ENCODE peak calls at places on chromosomes 12 and 14, in five cellular contexts. One of them, this sample, is unnamed.

GRCh38 chr12:19485240-19485639 is 45.9 kb downstream of the AEBP2 start:
- DNase-seq in SHP77: no peak
- DNase-seq in AG08396: no peak
- DNase-seq in T1000: no peak
- DNase-seq in IMR-90: no peak
- DNase-seq in this sample: no peak

GRCh38 chr12:38666425-38666824 is 239.0 kb downstream of the CPNE8 start:
- DNase-seq in AG08396: no peak
- DNase-seq in SHP77: no peak
- DNase-seq in T1000: no peak
- DNase-seq in IMR-90: no peak
- DNase-seq in this sample: no peak

GRCh38 chr14:44339256-44339655 is 167.8 kb downstream of the FSCB start:
- DNase-seq in T1000: no peak
- DNase-seq in AG08396: no peak
- DNase-seq in IMR-90: peak
- DNase-seq in SHP77: no peak
- DNase-seq in this sample: no peak

GRCh38 chr12:122081108-122081696 is 2.6 kb downstream of the MLXIP start:
- DNase-seq in T1000: no peak
- DNase-seq in AG08396: no peak
- DNase-seq in IMR-90: no peak
- DNase-seq in SHP77: no peak
- DNase-seq in this sample: peak

GRCh38 chr12:64390275-64390851 is at the start of gene C12orf56:
- DNase-seq in IMR-90: no peak
- DNase-seq in AG08396: peak
- DNase-seq in SHP77: no peak
- DNase-seq in T1000: no peak
- DNase-seq in this sample: peak

GRCh38 chr14:49971156-49972141 is 78.6 kb downstream of the ARF6 start:
- DNase-seq in AG08396: no peak
- DNase-seq in IMR-90: peak
- DNase-seq in SHP77: no peak
- DNase-seq in T1000: no peak
- DNase-seq in this sample: no peak

GRCh38 chr14:101073598-101073965 is 170.1 kb upstream of the RTL1 start:
- DNase-seq in T1000: peak
- DNase-seq in AG08396: no peak
- DNase-seq in IMR-90: no peak
- DNase-seq in SHP77: no peak
- DNase-seq in this sample: no peak

GRCh38 chr14:68695326-68695768 is 97.5 kb downstream of the ZFP36L1 start:
- DNase-seq in AG08396: peak
- DNase-seq in T1000: peak
- DNase-seq in IMR-90: peak
- DNase-seq in SHP77: no peak
- DNase-seq in this sample: peak

GRCh38 chr14:68910540-68910939 is 68.6 kb downstream of the ACTN1 start:
- DNase-seq in AG08396: no peak
- DNase-seq in SHP77: no peak
- DNase-seq in T1000: no peak
- DNase-seq in IMR-90: peak
- DNase-seq in this sample: no peak

GRCh38 chr12:15801770-15802393 is 12.7 kb upstream of the EPS8 start:
- DNase-seq in IMR-90: peak
- DNase-seq in T1000: peak
- DNase-seq in AG08396: no peak
- DNase-seq in SHP77: no peak
- DNase-seq in this sample: peak

GRCh38 chr12:44464180-44464579 is 411.9 kb downstream of the NELL2 start:
- DNase-seq in IMR-90: no peak
- DNase-seq in SHP77: no peak
- DNase-seq in T1000: no peak
- DNase-seq in AG08396: no peak
- DNase-seq in this sample: no peak

GRCh38 chr12:83468988-83469908 is 782.5 kb downstream of the TMTC2 start:
- DNase-seq in T1000: no peak
- DNase-seq in AG08396: no peak
- DNase-seq in SHP77: no peak
- DNase-seq in IMR-90: no peak
- DNase-seq in this sample: no peak

GRCh38 chr14:103618999-103619398 is 10.0 kb upstream of the KLC1 start:
- DNase-seq in T1000: no peak
- DNase-seq in AG08396: no peak
- DNase-seq in SHP77: no peak
- DNase-seq in IMR-90: peak
- DNase-seq in this sample: no peak

GRCh38 chr12:10220398-10221077 is 7.9 kb downstream of the GABARAPL1 start:
- DNase-seq in SHP77: no peak
- DNase-seq in AG08396: peak
- DNase-seq in T1000: no peak
- DNase-seq in IMR-90: peak
- DNase-seq in this sample: peak

GRCh38 chr14:23727566-23728335 is 91.6 kb downstream of the DHRS2 start:
- DNase-seq in T1000: no peak
- DNase-seq in AG08396: peak
- DNase-seq in IMR-90: peak
- DNase-seq in SHP77: peak
- DNase-seq in this sample: no peak

GRCh38 chr12:112013601-112014402 is 576 bp downstream of the ERP29 start:
- DNase-seq in SHP77: peak
- DNase-seq in IMR-90: peak
- DNase-seq in AG08396: peak
- DNase-seq in T1000: peak
- DNase-seq in this sample: peak

GRCh38 chr12:49588761-49589516 is 16.5 kb downstream of the FAM186B start:
- DNase-seq in AG08396: no peak
- DNase-seq in SHP77: no peak
- DNase-seq in IMR-90: no peak
- DNase-seq in T1000: peak
- DNase-seq in this sample: no peak

GRCh38 chr14:101174522-101174838 is 271.0 kb upstream of the RTL1 start:
- DNase-seq in T1000: no peak
- DNase-seq in SHP77: peak
- DNase-seq in AG08396: no peak
- DNase-seq in IMR-90: no peak
- DNase-seq in this sample: no peak

GRCh38 chr12:127588224-127588623 is 678.7 kb upstream of the TMEM132C start:
- DNase-seq in SHP77: no peak
- DNase-seq in IMR-90: peak
- DNase-seq in T1000: no peak
- DNase-seq in AG08396: peak
- DNase-seq in this sample: peak

GRCh38 chr12:123973552-123974341 is 732 bp downstream of the ZNF664 start:
- DNase-seq in AG08396: peak
- DNase-seq in T1000: no peak
- DNase-seq in SHP77: no peak
- DNase-seq in IMR-90: peak
- DNase-seq in this sample: peak

GRCh38 chr12:106136263-106136662 is 2.5 kb downstream of the NUAK1 start:
- DNase-seq in SHP77: peak
- DNase-seq in AG08396: peak
- DNase-seq in T1000: peak
- DNase-seq in IMR-90: peak
- DNase-seq in this sample: peak

GRCh38 chr12:42923564-42923963 is 334.0 kb upstream of the PRICKLE1 start:
- DNase-seq in IMR-90: no peak
- DNase-seq in SHP77: no peak
- DNase-seq in T1000: no peak
- DNase-seq in AG08396: no peak
- DNase-seq in this sample: no peak

GRCh38 chr12:28114488-28114887 is 75.8 kb upstream of the CCDC91 start:
- DNase-seq in SHP77: no peak
- DNase-seq in IMR-90: peak
- DNase-seq in T1000: no peak
- DNase-seq in AG08396: no peak
- DNase-seq in this sample: peak

This sample was measured in MG63.